ENCODE peak calls at places on chromosomes 3 and 15, in four cellular contexts. R, M, Z and X are unnamed samples.

GRCh38 chr3:126485131-126485530 is 9.4 kb upstream of the ZXDC start:
- DNase-seq in R (no peak), Z (no peak), M (no peak), X (no peak)

GRCh38 chr3:30613135-30613825 is 6.9 kb downstream of the TGFBR2 start:
- DNase-seq in R (no peak), Z (peak), M (no peak), X (no peak)

GRCh38 chr3:3545360-3545759 is 253.9 kb upstream of the LRRN1 start:
- DNase-seq in Z (no peak), M (no peak), R (no peak), X (no peak)

GRCh38 chr15:92650256-92650655 is 5.3 kb downstream of the FAM174B start:
- DNase-seq in Z (no peak), M (peak), R (peak), X (no peak)

GRCh38 chr3:171813897-171814460 is 3.7 kb upstream of the PLD1 start:
- DNase-seq in R (no peak), M (peak), Z (no peak), X (no peak)

GRCh38 chr15:90004671-90005070 is 3.5 kb downstream of the ZNF710 start:
- DNase-seq in M (peak), R (peak), Z (peak), X (peak)

GRCh38 chr3:55721716-55722484 is 234.8 kb upstream of the WNT5A start:
- DNase-seq in Z (no peak), M (no peak), R (peak), X (peak)

GRCh38 chr3:177833392-177833791 is 636.1 kb upstream of the TBL1XR1 start:
- DNase-seq in R (no peak), Z (no peak), M (no peak), X (no peak)

GRCh38 chr15:44215594-44215993 is 20.5 kb upstream of the FRMD5 start:
- DNase-seq in Z (peak), R (peak), M (peak), X (peak)

GRCh38 chr15:66496951-66497501 is 536 bp downstream of the SNAPC5 start:
- DNase-seq in R (no peak), M (no peak), Z (no peak), X (peak)

GRCh38 chr3:37905987-37906674 is 44.5 kb downstream of the CTDSPL start:
- DNase-seq in Z (peak), R (peak), M (peak), X (no peak)

GRCh38 chr15:69141286-69141701 is 19.1 kb upstream of the GLCE start:
- DNase-seq in R (no peak), Z (no peak), M (no peak), X (no peak)

GRCh38 chr3:39088889-39089288 is 18.5 kb downstream of the GORASP1 start:
- DNase-seq in R (no peak), M (no peak), Z (no peak), X (peak)

GRCh38 chr3:59251899-59252298 is 202.1 kb upstream of the CFAP20DC start:
- DNase-seq in Z (no peak), R (peak), M (peak), X (peak)

GRCh38 chr3:188901671-188902331 is 270.0 kb upstream of the TPRG1 start:
- DNase-seq in R (no peak), Z (no peak), M (peak), X (no peak)

DNA sequence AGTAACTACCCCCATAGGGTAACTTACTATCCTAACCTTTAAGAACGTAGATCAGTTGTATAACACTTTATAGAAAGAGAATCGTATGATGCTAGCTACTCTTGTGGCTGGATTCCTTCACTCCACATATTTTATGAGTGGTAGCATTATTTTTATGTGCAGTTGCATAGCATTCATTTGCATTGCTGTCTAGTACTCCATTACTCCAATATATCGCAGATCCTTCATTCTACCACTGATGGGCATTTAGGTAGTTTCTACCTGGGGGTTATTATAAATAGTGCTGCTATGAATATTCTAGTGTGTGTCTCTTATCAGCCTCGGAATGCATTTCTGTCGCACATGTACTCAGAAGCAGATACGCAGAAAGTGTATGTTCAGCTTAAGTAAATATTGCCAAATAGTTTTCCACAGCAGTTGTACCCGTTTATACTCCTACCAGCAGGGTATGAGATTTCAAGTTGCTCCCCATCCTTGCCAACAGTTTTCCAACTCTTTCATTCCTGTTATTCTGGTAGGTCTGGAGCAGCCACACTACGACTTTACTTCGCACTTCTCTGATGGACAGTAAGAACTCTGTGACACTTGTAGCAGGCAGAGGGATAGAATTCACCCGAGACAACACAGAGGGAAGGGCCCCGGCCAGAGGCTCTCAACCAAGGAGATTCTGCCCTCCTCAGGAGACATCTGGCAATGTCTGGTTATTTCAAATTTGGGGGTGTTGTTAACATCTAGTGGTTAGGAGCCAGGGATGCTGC is 9.8 kb upstream of the VGLL4 start:
- DNase-seq in Z (no peak), M (no peak), R (no peak), X (peak)
- H3K4me3 ChIP-seq in Z (no peak), M (no peak), R (no peak), X (no peak)

GRCh38 chr3:192062186-192062585 is 601.2 kb downstream of the PYDC2 start:
- DNase-seq in R (no peak), M (peak), Z (no peak), X (peak)

GRCh38 chr3:192068464-192069254 is 607.7 kb downstream of the PYDC2 start:
- DNase-seq in M (no peak), R (no peak), Z (no peak), X (no peak)

GRCh38 chr3:192060160-192060783 is 599.3 kb downstream of the PYDC2 start:
- DNase-seq in M (peak), R (no peak), Z (no peak), X (no peak)

GRCh38 chr3:192064959-192065358 is 604.0 kb downstream of the PYDC2 start:
- DNase-seq in Z (no peak), M (no peak), R (no peak), X (no peak)

GRCh38 chr3:192063570-192063969 is 602.6 kb downstream of the PYDC2 start:
- DNase-seq in Z (no peak), R (peak), M (peak), X (peak)
- H3K4me3 ChIP-seq in Z (no peak), R (peak), M (peak), X (no peak)

GRCh38 chr15:40100133-40100946 is 8.3 kb downstream of the BMF start:
- DNase-seq in M (no peak), R (no peak), Z (no peak), X (no peak)
- H3K4me3 ChIP-seq in M (no peak), R (no peak), Z (no peak), X (no peak)

GRCh38 chr3:12351145-12351544 is 62.3 kb downstream of the PPARG start:
- DNase-seq in Z (peak), R (no peak), M (no peak), X (no peak)

GRCh38 chr3:12353796-12354505 is 65.1 kb downstream of the PPARG start:
- DNase-seq in M (no peak), R (no peak), Z (no peak), X (peak)

GRCh38 chr3:12347301-12347700 is 58.4 kb downstream of the PPARG start:
- DNase-seq in R (no peak), Z (no peak), M (no peak), X (no peak)

GRCh38 chr3:12352253-12352652 is 63.4 kb downstream of the PPARG start:
- DNase-seq in Z (no peak), M (no peak), R (no peak), X (no peak)

GRCh38 chr3:12350151-12350813 is 61.4 kb downstream of the PPARG start:
- DNase-seq in Z (peak), M (peak), R (peak), X (no peak)
- H3K4me3 ChIP-seq in Z (no peak), M (no peak), R (no peak), X (no peak)

GRCh38 chr15:70274255-70274654 is 176.5 kb upstream of the TLE3 start:
- DNase-seq in M (no peak), Z (peak), R (no peak), X (no peak)

GRCh38 chr15:70277556-70277955 is 179.8 kb upstream of the TLE3 start:
- DNase-seq in Z (no peak), M (no peak), R (no peak), X (no peak)

GRCh38 chr15:70275461-70276138 is 177.9 kb upstream of the TLE3 start:
- DNase-seq in R (no peak), Z (no peak), M (no peak), X (no peak)

GRCh38 chr15:70274908-70275307 is 177.2 kb upstream of the TLE3 start:
- DNase-seq in R (no peak), Z (no peak), M (no peak), X (no peak)

GRCh38 chr15:70276401-70276800 is 178.7 kb upstream of the TLE3 start:
- DNase-seq in R (no peak), M (no peak), Z (no peak), X (no peak)
- H3K4me3 ChIP-seq in R (no peak), M (no peak), Z (no peak), X (no peak)

DNA sequence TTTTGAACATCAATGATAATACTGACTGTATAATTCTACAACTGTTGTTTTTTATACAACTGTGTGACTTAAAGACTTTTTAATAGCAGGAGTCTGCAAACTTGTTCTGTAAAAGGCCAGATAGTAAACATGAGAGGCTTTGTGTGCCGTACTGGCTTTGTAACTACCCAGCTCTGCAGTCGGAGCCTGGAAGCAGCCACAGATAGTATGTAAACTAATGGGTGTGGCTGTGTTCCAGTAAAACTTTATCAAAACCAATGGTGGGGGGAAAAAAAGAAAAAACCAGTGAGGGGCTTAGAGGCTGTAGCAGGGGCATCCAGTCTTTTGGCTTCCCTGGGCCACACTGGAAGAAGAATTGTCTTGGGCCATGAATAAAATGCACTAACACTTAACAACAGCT is 11.9 kb downstream of the ASB7 start:
- DNase-seq in R (no peak), Z (no peak), M (no peak), X (no peak)
- H3K4me3 ChIP-seq in R (no peak), Z (no peak), M (no peak), X (no peak)

GRCh38 chr15:37880835-37881153 is 53.6 kb upstream of the TMCO5A start:
- DNase-seq in R (no peak), M (no peak), Z (no peak), X (no peak)
- H3K4me3 ChIP-seq in R (no peak), M (no peak), Z (no peak), X (no peak)

DNA sequence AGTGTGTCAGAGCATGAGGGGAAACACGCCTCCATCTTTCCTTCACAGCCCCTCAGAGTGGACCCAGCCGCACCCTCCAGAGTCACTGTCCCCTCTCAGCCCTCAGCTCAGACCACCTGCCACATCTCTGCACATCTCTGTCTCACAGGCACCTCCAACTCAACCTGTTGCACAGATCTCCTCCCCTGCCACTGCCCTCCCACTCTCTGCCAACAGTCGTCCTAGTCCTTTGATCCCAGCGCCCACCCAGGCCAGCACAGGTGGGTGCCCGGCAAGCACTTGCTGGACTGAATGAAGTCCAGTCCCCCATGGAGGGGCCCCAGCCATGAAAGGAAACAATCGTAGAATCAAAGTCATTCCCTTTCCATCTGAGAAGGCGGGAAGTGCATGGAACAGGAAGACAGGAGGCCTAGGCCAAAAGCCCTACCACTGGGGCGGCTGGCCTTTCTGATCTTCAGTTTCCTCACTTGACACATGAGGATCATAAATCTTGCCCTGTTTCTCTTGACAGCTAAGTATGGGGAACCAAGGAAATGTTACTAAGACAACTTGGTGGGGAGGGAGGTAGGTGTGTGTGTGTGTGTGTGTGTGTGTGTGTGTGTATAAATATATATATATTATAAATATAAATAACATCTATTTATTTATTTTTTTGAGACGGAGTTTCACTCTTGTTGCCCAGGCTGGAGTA is 28.1 kb downstream of the HCN4 start:
- DNase-seq in Z (no peak), M (no peak), R (no peak), X (no peak)
- H3K4me3 ChIP-seq in Z (no peak), M (no peak), R (no peak), X (no peak)

GRCh38 chr3:32952369-32953067 is 1.1 kb downstream of the CCR4 start:
- DNase-seq in Z (no peak), M (no peak), R (no peak), X (no peak)
- H3K4me3 ChIP-seq in Z (no peak), M (no peak), R (no peak), X (no peak)

DNA sequence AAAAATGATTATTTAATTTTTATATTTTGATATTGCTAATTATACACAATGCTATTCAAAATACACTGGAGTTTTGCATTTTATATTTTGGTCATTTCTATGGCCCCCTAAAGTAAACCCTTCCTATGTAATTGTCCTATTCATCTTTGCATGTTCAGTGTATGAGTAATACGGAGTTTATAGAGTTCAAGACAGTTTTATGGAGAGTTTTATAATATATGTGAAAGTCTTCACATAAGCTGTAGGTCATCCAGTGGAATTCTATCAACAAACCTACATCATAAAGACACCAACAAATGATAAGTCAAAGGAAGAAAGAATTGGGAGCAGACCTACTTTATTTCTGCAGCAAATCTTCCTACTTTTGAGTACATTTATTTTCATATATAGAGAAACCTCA is 1200.4 kb upstream of the EPHA6 start:
- DNase-seq in Z (no peak), M (no peak), R (no peak), X (no peak)
- H3K4me3 ChIP-seq in Z (no peak), M (no peak), R (no peak), X (no peak)